ENCODE peak calls at places on chromosomes 5 and 9, in four cellular contexts. One of them, this sample, is unnamed.

GRCh38 chr5:969421-969839 is 39.2 kb upstream of the NKD2 start:
- DNase-seq in K562: no peak
- DNase-seq in HepG2: no peak
- DNase-seq in A549: no peak
- DNase-seq in this sample: no peak

GRCh38 chr5:131252824-131253171 is 11.1 kb upstream of the CDC42SE2 start:
- DNase-seq in K562: no peak
- DNase-seq in HepG2: no peak
- DNase-seq in A549: no peak
- DNase-seq in this sample: peak; percentile 97

GRCh38 chr5:69024241-69024651 is 69.6 kb upstream of the SLC30A5 start:
- DNase-seq in K562: peak; percentile 56
- DNase-seq in HepG2: peak; percentile 58
- DNase-seq in A549: peak; percentile 39
- DNase-seq in this sample: peak; percentile 78

GRCh38 chr5:65682148-65682547 is 39.8 kb downstream of the SGTB start:
- DNase-seq in K562: no peak
- DNase-seq in HepG2: no peak
- DNase-seq in A549: no peak
- DNase-seq in this sample: no peak

GRCh38 chr5:1724822-1725602 is 74.6 kb downstream of the MRPL36 start:
- DNase-seq in K562: peak; percentile 74
- DNase-seq in HepG2: no peak
- DNase-seq in A549: no peak
- DNase-seq in this sample: no peak

GRCh38 chr9:27367175-27367798 is 70.3 kb upstream of the EQTN start:
- DNase-seq in K562: no peak
- DNase-seq in HepG2: no peak
- DNase-seq in A549: no peak
- DNase-seq in this sample: no peak

GRCh38 chr9:120587357-120587756 is 7.4 kb upstream of the CDK5RAP2 start:
- DNase-seq in K562: no peak
- DNase-seq in HepG2: no peak
- DNase-seq in A549: no peak
- DNase-seq in this sample: no peak

GRCh38 chr9:37836386-37836785 is 35.8 kb downstream of the DCAF10 start:
- DNase-seq in K562: no peak
- DNase-seq in HepG2: no peak
- DNase-seq in A549: no peak
- DNase-seq in this sample: no peak

GRCh38 chr9:134286513-134287245 is 39.6 kb upstream of the RXRA start:
- DNase-seq in K562: no peak
- DNase-seq in HepG2: no peak
- DNase-seq in A549: no peak
- DNase-seq in this sample: peak; percentile 21

DNA sequence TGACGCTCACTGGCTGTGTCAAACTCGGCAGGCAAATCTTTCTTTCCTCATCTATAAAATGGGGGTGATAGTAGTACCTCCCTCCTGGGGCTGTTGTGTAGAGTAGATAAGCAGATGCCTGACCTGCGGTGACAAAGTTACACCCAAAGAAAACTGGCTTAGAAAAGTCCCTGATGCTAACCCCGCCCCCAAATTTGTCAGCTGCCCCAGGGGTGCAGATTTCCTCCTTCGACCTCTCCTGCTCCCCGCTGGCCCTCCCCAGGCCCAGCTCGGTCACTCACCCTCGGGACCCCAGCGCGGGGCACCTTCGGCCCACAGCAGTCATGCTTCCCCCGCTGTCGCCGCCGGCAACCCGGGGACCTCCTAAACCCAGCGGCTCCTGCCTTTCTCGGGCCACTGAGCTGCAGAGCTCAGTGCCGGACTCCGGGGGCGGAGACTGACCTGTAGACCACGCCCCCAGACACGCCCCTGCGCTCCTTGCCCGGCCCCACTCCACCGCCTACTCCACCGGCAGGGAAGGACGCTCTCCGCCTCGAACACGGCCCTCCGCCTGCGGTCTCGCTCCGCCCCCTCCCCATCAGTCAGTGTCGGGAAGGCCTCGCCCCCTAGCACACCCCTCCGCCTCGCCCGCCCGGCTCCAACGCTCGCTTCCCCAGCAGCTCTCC is 7.4 kb downstream of the SH2D3C start:
- DNase-seq in K562: peak; percentile 97
- DNase-seq in HepG2: peak; percentile 89
- DNase-seq in A549: peak; percentile 86
- DNase-seq in this sample: peak; percentile 98
- TF ChIP-seq POLR2A in K562: no peak
- TF ChIP-seq POLR2A in HepG2: no peak
- TF ChIP-seq POLR2A in A549: no peak
- TF ChIP-seq POLR2A in this sample: peak; percentile 23

GRCh38 chr9:112093875-112094227 is 81.2 kb downstream of the SUSD1 start:
- DNase-seq in K562: no peak
- DNase-seq in HepG2: no peak
- DNase-seq in A549: no peak
- DNase-seq in this sample: no peak

GRCh38 chr9:112094948-112095779 is 79.9 kb downstream of the SUSD1 start:
- DNase-seq in K562: no peak
- DNase-seq in HepG2: no peak
- DNase-seq in A549: no peak
- DNase-seq in this sample: no peak

GRCh38 chr9:112094240-112094639 is 80.9 kb downstream of the SUSD1 start:
- DNase-seq in K562: peak; percentile 56
- DNase-seq in HepG2: no peak
- DNase-seq in A549: no peak
- DNase-seq in this sample: no peak

GRCh38 chr9:112093147-112093874 is 81.8 kb downstream of the SUSD1 start:
- DNase-seq in K562: peak; percentile 67
- DNase-seq in HepG2: no peak
- DNase-seq in A549: no peak
- DNase-seq in this sample: no peak

DNA sequence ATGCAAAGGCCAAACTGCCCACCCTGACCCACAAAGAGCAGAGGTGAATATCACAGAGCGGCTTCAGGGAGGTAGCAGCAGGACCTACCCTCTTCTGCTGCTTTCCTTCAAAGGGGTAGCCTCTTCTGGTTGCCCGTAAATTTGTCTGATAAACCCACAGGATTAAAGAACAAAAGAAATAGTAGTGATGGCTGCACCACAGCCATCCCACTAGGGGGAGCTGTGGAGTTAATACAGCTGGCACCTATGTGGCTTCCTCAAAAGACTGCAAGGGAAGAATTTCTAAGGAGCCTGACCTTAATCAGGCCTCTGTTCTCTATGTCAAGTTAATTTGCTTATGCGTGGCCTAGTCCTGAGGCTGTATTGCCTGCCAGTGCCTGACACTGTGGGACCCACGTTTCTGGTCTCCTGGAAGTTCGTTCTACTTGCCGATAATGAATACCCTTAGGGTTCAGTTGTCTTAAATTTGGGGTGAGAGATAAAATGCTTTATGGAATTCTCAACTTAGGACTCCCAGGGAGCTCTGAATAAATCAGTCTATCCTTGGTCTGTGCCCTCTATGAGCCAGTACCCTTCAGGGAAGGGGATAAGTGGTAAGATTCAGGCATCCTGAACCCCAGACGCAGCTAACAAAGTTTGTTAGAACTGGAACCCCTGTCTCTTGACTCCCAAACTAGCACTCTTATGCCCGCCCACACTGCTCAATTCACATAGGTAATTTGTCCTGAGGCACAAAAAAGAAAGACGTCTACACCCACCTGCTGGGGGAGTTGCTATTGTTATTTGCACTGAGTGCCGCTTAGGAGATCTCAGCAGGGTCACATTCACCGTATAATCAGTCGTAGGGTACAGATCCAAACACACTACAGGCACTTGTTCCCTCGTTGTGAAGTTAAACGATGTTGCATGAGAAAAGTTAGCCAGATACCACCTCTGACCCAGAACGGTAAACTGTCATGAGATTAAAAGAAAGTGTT is 77.1 kb downstream of the SUSD1 start:
- DNase-seq in K562: peak; percentile 69
- DNase-seq in HepG2: peak; percentile 33
- DNase-seq in A549: peak; percentile 72
- DNase-seq in this sample: peak; percentile 84
- TF ChIP-seq MYC in K562: no peak
- TF ChIP-seq MYC in HepG2: no peak
- TF ChIP-seq MYC in A549: no peak
- TF ChIP-seq MYC in this sample: no peak

GRCh38 chr5:150142800-150143724 is 12.6 kb downstream of the PDGFRB start:
- DNase-seq in K562: peak; percentile 62
- DNase-seq in HepG2: peak; percentile 91
- DNase-seq in A549: peak; percentile 85
- DNase-seq in this sample: peak; percentile 84
- TF ChIP-seq POLR2A in K562: no peak
- TF ChIP-seq POLR2A in HepG2: no peak
- TF ChIP-seq POLR2A in A549: no peak
- TF ChIP-seq POLR2A in this sample: no peak

DNA sequence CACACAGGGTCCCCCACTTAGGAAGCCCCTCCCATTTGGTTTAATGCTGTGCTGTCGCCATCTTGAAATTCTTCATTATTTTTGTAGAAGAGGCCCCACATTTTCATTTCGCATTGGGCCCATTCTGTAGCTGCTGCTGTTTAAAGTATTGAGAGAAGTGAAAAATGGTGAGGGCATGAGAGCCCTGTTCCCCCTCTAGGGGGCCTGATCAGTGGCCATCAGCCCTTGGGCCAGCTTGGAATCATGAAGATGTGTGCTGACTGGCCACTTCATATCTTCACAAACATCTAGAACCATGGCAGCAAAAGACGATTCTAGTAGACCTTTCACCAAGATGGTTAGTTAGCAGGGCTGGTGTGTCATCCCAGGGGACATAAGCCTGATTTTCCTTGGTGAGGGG is 3.3 kb downstream of the TMEM268 start:
- DNase-seq in K562: no peak
- DNase-seq in HepG2: no peak
- DNase-seq in A549: no peak
- DNase-seq in this sample: no peak
- TF ChIP-seq MYC in K562: no peak
- TF ChIP-seq MYC in HepG2: no peak
- TF ChIP-seq MYC in A549: no peak
- TF ChIP-seq MYC in this sample: no peak

GRCh38 chr9:122941560-122942234 is 877 bp downstream of the RABGAP1 start:
- DNase-seq in K562: peak; percentile 10
- DNase-seq in HepG2: peak; percentile 38
- DNase-seq in A549: peak; percentile 20
- DNase-seq in this sample: peak; percentile 36

GRCh38 chr9:122936883-122937282 is 3.9 kb upstream of the RABGAP1 start:
- DNase-seq in K562: no peak
- DNase-seq in HepG2: no peak
- DNase-seq in A549: no peak
- DNase-seq in this sample: no peak

GRCh38 chr9:122944960-122945888 is 4.4 kb downstream of the RABGAP1 start:
- DNase-seq in K562: no peak
- DNase-seq in HepG2: no peak
- DNase-seq in A549: no peak
- DNase-seq in this sample: no peak

GRCh38 chr9:122939611-122940010 is 1.2 kb upstream of the RABGAP1 start:
- DNase-seq in K562: no peak
- DNase-seq in HepG2: no peak
- DNase-seq in A549: no peak
- DNase-seq in this sample: no peak

GRCh38 chr9:122940603-122941559 is at the start of gene RABGAP1:
- DNase-seq in K562: peak; percentile 95
- DNase-seq in HepG2: peak; percentile 97
- DNase-seq in A549: peak; percentile 99
- DNase-seq in this sample: peak; percentile 98
- TF ChIP-seq POLR2A in K562: peak; percentile 79
- TF ChIP-seq POLR2A in HepG2: peak; percentile 81
- TF ChIP-seq POLR2A in A549: peak; percentile 61
- TF ChIP-seq POLR2A in this sample: peak; percentile 55

DNA sequence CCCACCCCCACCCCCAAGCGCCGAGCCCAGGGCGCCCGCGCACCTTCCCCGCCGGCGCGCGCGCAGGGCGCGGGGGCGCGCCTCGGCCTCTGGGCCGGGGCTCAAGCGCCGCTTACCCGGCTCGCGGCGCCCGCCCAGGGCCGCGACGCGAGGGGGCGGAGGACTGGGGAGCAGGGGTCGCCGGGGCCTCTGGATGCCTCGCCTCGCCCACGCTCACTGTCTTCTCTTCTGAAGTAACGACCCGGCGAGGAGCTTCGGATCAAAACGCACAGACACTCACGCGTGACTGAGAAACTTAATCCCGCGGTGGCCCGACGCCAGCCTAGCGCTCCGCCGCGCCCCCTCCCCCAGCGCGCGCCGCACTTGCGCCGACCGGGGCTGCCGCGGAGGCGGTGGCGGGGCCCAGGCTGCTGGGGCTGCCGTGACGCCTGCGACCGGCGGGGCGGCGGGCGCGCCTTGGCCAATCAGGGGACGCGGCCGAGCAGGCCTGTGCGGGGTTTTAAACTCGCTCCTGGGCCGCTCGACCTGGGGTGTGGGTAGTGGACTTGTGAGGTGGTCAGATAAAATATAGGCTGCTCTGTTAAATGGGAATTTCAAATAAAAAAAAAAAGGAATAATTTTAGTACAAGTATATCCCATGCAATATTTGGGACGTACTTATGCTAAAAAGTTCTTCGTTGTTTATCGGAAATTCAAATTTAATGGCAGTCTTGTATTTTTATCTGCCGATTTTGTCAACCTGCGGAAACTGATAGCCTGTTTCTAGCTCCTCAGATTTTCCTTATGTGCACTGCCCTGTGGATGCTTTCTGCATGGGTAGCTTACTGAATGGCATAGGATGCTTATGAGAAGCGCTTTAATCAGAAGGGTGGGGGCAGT is at the start of gene MPDZ:
- DNase-seq in K562: peak; percentile 70
- DNase-seq in HepG2: peak; percentile 31
- DNase-seq in A549: peak; percentile 74
- DNase-seq in this sample: no peak
- TF ChIP-seq MYC in K562: no peak
- TF ChIP-seq MYC in HepG2: no peak
- TF ChIP-seq MYC in A549: no peak
- TF ChIP-seq MYC in this sample: no peak

This sample was measured in NB4.